ENCODE peak calls at places on chromosome X, in five cellular contexts. One of them, this sample, is unnamed.

GRCh38 chrX:104195489-104196084 is 29.3 kb downstream of the FAM199X start:
- DNase-seq in activated T-helper 1 cell treated with anti-CD3 and anti-CD28 coated beads, Interleukin-12 subunit alpha, Interleukin-12 subunit beta, Interleukin-2, Interleukin-4 antibody, amounts not matched to agents 30 ng/mL and 10 ng/mL and 1 ng/mL, durations not matched to agents 14 hours and 24 hours and 36 hours: no peak
- DNase-seq in iris pigment epithelial cell: peak
- DNase-seq in cerebellar cortex: peak
- DNase-seq in stimulated activated CD8-positive, alpha-beta memory T cell treated with anti-CD3 and anti-CD28 coated beads, Interleukin-7, amount 100 ng/mL, for 1 hour: no peak
- DNase-seq in this sample: no peak

GRCh38 chrX:13685126-13685763 is 3.7 kb upstream of the RAB9A start:
- DNase-seq in activated T-helper 1 cell treated with anti-CD3 and anti-CD28 coated beads, Interleukin-12 subunit alpha, Interleukin-12 subunit beta, Interleukin-2, Interleukin-4 antibody, amounts not matched to agents 30 ng/mL and 10 ng/mL and 1 ng/mL, durations not matched to agents 14 hours and 24 hours and 36 hours: no peak
- DNase-seq in iris pigment epithelial cell: peak
- DNase-seq in cerebellar cortex: no peak
- DNase-seq in stimulated activated CD8-positive, alpha-beta memory T cell treated with anti-CD3 and anti-CD28 coated beads, Interleukin-7, amount 100 ng/mL, for 1 hour: no peak
- DNase-seq in this sample: no peak

GRCh38 chrX:37672563-37672962 is 13.0 kb upstream of the XK start:
- DNase-seq in activated T-helper 1 cell treated with anti-CD3 and anti-CD28 coated beads, Interleukin-12 subunit alpha, Interleukin-12 subunit beta, Interleukin-2, Interleukin-4 antibody, amounts not matched to agents 30 ng/mL and 10 ng/mL and 1 ng/mL, durations not matched to agents 14 hours and 24 hours and 36 hours: no peak
- DNase-seq in iris pigment epithelial cell: no peak
- DNase-seq in cerebellar cortex: no peak
- DNase-seq in stimulated activated CD8-positive, alpha-beta memory T cell treated with anti-CD3 and anti-CD28 coated beads, Interleukin-7, amount 100 ng/mL, for 1 hour: no peak
- DNase-seq in this sample: no peak

GRCh38 chrX:136047001-136047642 is 61.9 kb downstream of the SLC9A6 start:
- DNase-seq in activated T-helper 1 cell treated with anti-CD3 and anti-CD28 coated beads, Interleukin-12 subunit alpha, Interleukin-12 subunit beta, Interleukin-2, Interleukin-4 antibody, amounts not matched to agents 30 ng/mL and 10 ng/mL and 1 ng/mL, durations not matched to agents 14 hours and 24 hours and 36 hours: no peak
- DNase-seq in iris pigment epithelial cell: no peak
- DNase-seq in cerebellar cortex: no peak
- DNase-seq in stimulated activated CD8-positive, alpha-beta memory T cell treated with anti-CD3 and anti-CD28 coated beads, Interleukin-7, amount 100 ng/mL, for 1 hour: no peak
- DNase-seq in this sample: no peak

GRCh38 chrX:115378471-115378870 is 89.0 kb downstream of the LUZP4 start:
- DNase-seq in activated T-helper 1 cell treated with anti-CD3 and anti-CD28 coated beads, Interleukin-12 subunit alpha, Interleukin-12 subunit beta, Interleukin-2, Interleukin-4 antibody, amounts not matched to agents 30 ng/mL and 10 ng/mL and 1 ng/mL, durations not matched to agents 14 hours and 24 hours and 36 hours: no peak
- DNase-seq in iris pigment epithelial cell: peak
- DNase-seq in cerebellar cortex: no peak
- DNase-seq in stimulated activated CD8-positive, alpha-beta memory T cell treated with anti-CD3 and anti-CD28 coated beads, Interleukin-7, amount 100 ng/mL, for 1 hour: no peak
- DNase-seq in this sample: no peak

GRCh38 chrX:132023896-132024386 is 839 bp downstream of the STK26 start:
- DNase-seq in activated T-helper 1 cell treated with anti-CD3 and anti-CD28 coated beads, Interleukin-12 subunit alpha, Interleukin-12 subunit beta, Interleukin-2, Interleukin-4 antibody, amounts not matched to agents 30 ng/mL and 10 ng/mL and 1 ng/mL, durations not matched to agents 14 hours and 24 hours and 36 hours: peak
- DNase-seq in iris pigment epithelial cell: no peak
- DNase-seq in cerebellar cortex: no peak
- DNase-seq in stimulated activated CD8-positive, alpha-beta memory T cell treated with anti-CD3 and anti-CD28 coated beads, Interleukin-7, amount 100 ng/mL, for 1 hour: no peak
- DNase-seq in this sample: peak

GRCh38 chrX:124488412-124489161 is 142.2 kb downstream of the SH2D1A start:
- DNase-seq in activated T-helper 1 cell treated with anti-CD3 and anti-CD28 coated beads, Interleukin-12 subunit alpha, Interleukin-12 subunit beta, Interleukin-2, Interleukin-4 antibody, amounts not matched to agents 30 ng/mL and 10 ng/mL and 1 ng/mL, durations not matched to agents 14 hours and 24 hours and 36 hours: no peak
- DNase-seq in iris pigment epithelial cell: no peak
- DNase-seq in cerebellar cortex: no peak
- DNase-seq in stimulated activated CD8-positive, alpha-beta memory T cell treated with anti-CD3 and anti-CD28 coated beads, Interleukin-7, amount 100 ng/mL, for 1 hour: no peak
- DNase-seq in this sample: no peak

GRCh38 chrX:80550722-80551121 is 130.5 kb downstream of the TENT5D start:
- DNase-seq in activated T-helper 1 cell treated with anti-CD3 and anti-CD28 coated beads, Interleukin-12 subunit alpha, Interleukin-12 subunit beta, Interleukin-2, Interleukin-4 antibody, amounts not matched to agents 30 ng/mL and 10 ng/mL and 1 ng/mL, durations not matched to agents 14 hours and 24 hours and 36 hours: no peak
- DNase-seq in iris pigment epithelial cell: no peak
- DNase-seq in cerebellar cortex: no peak
- DNase-seq in stimulated activated CD8-positive, alpha-beta memory T cell treated with anti-CD3 and anti-CD28 coated beads, Interleukin-7, amount 100 ng/mL, for 1 hour: no peak
- DNase-seq in this sample: no peak

GRCh38 chrX:23334871-23335599 is 386 bp downstream of the PTCHD1 start:
- DNase-seq in activated T-helper 1 cell treated with anti-CD3 and anti-CD28 coated beads, Interleukin-12 subunit alpha, Interleukin-12 subunit beta, Interleukin-2, Interleukin-4 antibody, amounts not matched to agents 30 ng/mL and 10 ng/mL and 1 ng/mL, durations not matched to agents 14 hours and 24 hours and 36 hours: no peak
- DNase-seq in iris pigment epithelial cell: no peak
- DNase-seq in cerebellar cortex: peak
- DNase-seq in stimulated activated CD8-positive, alpha-beta memory T cell treated with anti-CD3 and anti-CD28 coated beads, Interleukin-7, amount 100 ng/mL, for 1 hour: no peak
- DNase-seq in this sample: no peak

GRCh38 chrX:153909024-153909979 is 4.8 kb downstream of the AVPR2 start:
- DNase-seq in activated T-helper 1 cell treated with anti-CD3 and anti-CD28 coated beads, Interleukin-12 subunit alpha, Interleukin-12 subunit beta, Interleukin-2, Interleukin-4 antibody, amounts not matched to agents 30 ng/mL and 10 ng/mL and 1 ng/mL, durations not matched to agents 14 hours and 24 hours and 36 hours: no peak
- DNase-seq in iris pigment epithelial cell: no peak
- DNase-seq in cerebellar cortex: peak
- DNase-seq in stimulated activated CD8-positive, alpha-beta memory T cell treated with anti-CD3 and anti-CD28 coated beads, Interleukin-7, amount 100 ng/mL, for 1 hour: no peak
- DNase-seq in this sample: no peak

GRCh38 chrX:39289827-39290226 is 488.6 kb downstream of the MID1IP1 start:
- DNase-seq in activated T-helper 1 cell treated with anti-CD3 and anti-CD28 coated beads, Interleukin-12 subunit alpha, Interleukin-12 subunit beta, Interleukin-2, Interleukin-4 antibody, amounts not matched to agents 30 ng/mL and 10 ng/mL and 1 ng/mL, durations not matched to agents 14 hours and 24 hours and 36 hours: no peak
- DNase-seq in iris pigment epithelial cell: no peak
- DNase-seq in cerebellar cortex: no peak
- DNase-seq in stimulated activated CD8-positive, alpha-beta memory T cell treated with anti-CD3 and anti-CD28 coated beads, Interleukin-7, amount 100 ng/mL, for 1 hour: no peak
- DNase-seq in this sample: no peak

GRCh38 chrX:139831689-139832456 is 101.0 kb downstream of the ATP11C start:
- DNase-seq in activated T-helper 1 cell treated with anti-CD3 and anti-CD28 coated beads, Interleukin-12 subunit alpha, Interleukin-12 subunit beta, Interleukin-2, Interleukin-4 antibody, amounts not matched to agents 30 ng/mL and 10 ng/mL and 1 ng/mL, durations not matched to agents 14 hours and 24 hours and 36 hours: no peak
- DNase-seq in iris pigment epithelial cell: peak
- DNase-seq in cerebellar cortex: no peak
- DNase-seq in stimulated activated CD8-positive, alpha-beta memory T cell treated with anti-CD3 and anti-CD28 coated beads, Interleukin-7, amount 100 ng/mL, for 1 hour: no peak
- DNase-seq in this sample: no peak

GRCh38 chrX:110042521-110042920 is 39.6 kb downstream of the TMEM164 start:
- DNase-seq in activated T-helper 1 cell treated with anti-CD3 and anti-CD28 coated beads, Interleukin-12 subunit alpha, Interleukin-12 subunit beta, Interleukin-2, Interleukin-4 antibody, amounts not matched to agents 30 ng/mL and 10 ng/mL and 1 ng/mL, durations not matched to agents 14 hours and 24 hours and 36 hours: no peak
- DNase-seq in iris pigment epithelial cell: peak
- DNase-seq in cerebellar cortex: no peak
- DNase-seq in stimulated activated CD8-positive, alpha-beta memory T cell treated with anti-CD3 and anti-CD28 coated beads, Interleukin-7, amount 100 ng/mL, for 1 hour: no peak
- DNase-seq in this sample: no peak

GRCh38 chrX:77694491-77694890 is 91.5 kb downstream of the ATRX start:
- DNase-seq in activated T-helper 1 cell treated with anti-CD3 and anti-CD28 coated beads, Interleukin-12 subunit alpha, Interleukin-12 subunit beta, Interleukin-2, Interleukin-4 antibody, amounts not matched to agents 30 ng/mL and 10 ng/mL and 1 ng/mL, durations not matched to agents 14 hours and 24 hours and 36 hours: no peak
- DNase-seq in iris pigment epithelial cell: no peak
- DNase-seq in cerebellar cortex: no peak
- DNase-seq in stimulated activated CD8-positive, alpha-beta memory T cell treated with anti-CD3 and anti-CD28 coated beads, Interleukin-7, amount 100 ng/mL, for 1 hour: no peak
- DNase-seq in this sample: no peak

GRCh38 chrX:150936556-150936955 is 38.1 kb upstream of the CD99L2 start:
- DNase-seq in activated T-helper 1 cell treated with anti-CD3 and anti-CD28 coated beads, Interleukin-12 subunit alpha, Interleukin-12 subunit beta, Interleukin-2, Interleukin-4 antibody, amounts not matched to agents 30 ng/mL and 10 ng/mL and 1 ng/mL, durations not matched to agents 14 hours and 24 hours and 36 hours: no peak
- DNase-seq in iris pigment epithelial cell: no peak
- DNase-seq in cerebellar cortex: no peak
- DNase-seq in stimulated activated CD8-positive, alpha-beta memory T cell treated with anti-CD3 and anti-CD28 coated beads, Interleukin-7, amount 100 ng/mL, for 1 hour: no peak
- DNase-seq in this sample: no peak

GRCh38 chrX:122094611-122095010 is 1047.2 kb downstream of the GLUD2 start:
- DNase-seq in activated T-helper 1 cell treated with anti-CD3 and anti-CD28 coated beads, Interleukin-12 subunit alpha, Interleukin-12 subunit beta, Interleukin-2, Interleukin-4 antibody, amounts not matched to agents 30 ng/mL and 10 ng/mL and 1 ng/mL, durations not matched to agents 14 hours and 24 hours and 36 hours: no peak
- DNase-seq in iris pigment epithelial cell: peak
- DNase-seq in cerebellar cortex: no peak
- DNase-seq in stimulated activated CD8-positive, alpha-beta memory T cell treated with anti-CD3 and anti-CD28 coated beads, Interleukin-7, amount 100 ng/mL, for 1 hour: no peak
- DNase-seq in this sample: no peak

GRCh38 chrX:136055651-136056221 is 70.5 kb downstream of the SLC9A6 start:
- DNase-seq in activated T-helper 1 cell treated with anti-CD3 and anti-CD28 coated beads, Interleukin-12 subunit alpha, Interleukin-12 subunit beta, Interleukin-2, Interleukin-4 antibody, amounts not matched to agents 30 ng/mL and 10 ng/mL and 1 ng/mL, durations not matched to agents 14 hours and 24 hours and 36 hours: no peak
- DNase-seq in iris pigment epithelial cell: peak
- DNase-seq in cerebellar cortex: no peak
- DNase-seq in stimulated activated CD8-positive, alpha-beta memory T cell treated with anti-CD3 and anti-CD28 coated beads, Interleukin-7, amount 100 ng/mL, for 1 hour: no peak
- DNase-seq in this sample: no peak

GRCh38 chrX:107562482-107562881 is 65.8 kb upstream of the PRPS1 start:
- DNase-seq in activated T-helper 1 cell treated with anti-CD3 and anti-CD28 coated beads, Interleukin-12 subunit alpha, Interleukin-12 subunit beta, Interleukin-2, Interleukin-4 antibody, amounts not matched to agents 30 ng/mL and 10 ng/mL and 1 ng/mL, durations not matched to agents 14 hours and 24 hours and 36 hours: no peak
- DNase-seq in iris pigment epithelial cell: peak
- DNase-seq in cerebellar cortex: no peak
- DNase-seq in stimulated activated CD8-positive, alpha-beta memory T cell treated with anti-CD3 and anti-CD28 coated beads, Interleukin-7, amount 100 ng/mL, for 1 hour: no peak
- DNase-seq in this sample: no peak

GRCh38 chrX:108699368-108699767 is 37.0 kb downstream of the IRS4 start:
- DNase-seq in activated T-helper 1 cell treated with anti-CD3 and anti-CD28 coated beads, Interleukin-12 subunit alpha, Interleukin-12 subunit beta, Interleukin-2, Interleukin-4 antibody, amounts not matched to agents 30 ng/mL and 10 ng/mL and 1 ng/mL, durations not matched to agents 14 hours and 24 hours and 36 hours: no peak
- DNase-seq in iris pigment epithelial cell: peak
- DNase-seq in cerebellar cortex: peak
- DNase-seq in stimulated activated CD8-positive, alpha-beta memory T cell treated with anti-CD3 and anti-CD28 coated beads, Interleukin-7, amount 100 ng/mL, for 1 hour: no peak
- DNase-seq in this sample: no peak

GRCh38 chrX:130212371-130212770 is 40.6 kb downstream of the RAB33A start:
- DNase-seq in activated T-helper 1 cell treated with anti-CD3 and anti-CD28 coated beads, Interleukin-12 subunit alpha, Interleukin-12 subunit beta, Interleukin-2, Interleukin-4 antibody, amounts not matched to agents 30 ng/mL and 10 ng/mL and 1 ng/mL, durations not matched to agents 14 hours and 24 hours and 36 hours: no peak
- DNase-seq in iris pigment epithelial cell: no peak
- DNase-seq in cerebellar cortex: no peak
- DNase-seq in stimulated activated CD8-positive, alpha-beta memory T cell treated with anti-CD3 and anti-CD28 coated beads, Interleukin-7, amount 100 ng/mL, for 1 hour: no peak
- DNase-seq in this sample: no peak

GRCh38 chrX:19568422-19568821 is 53.1 kb upstream of the MAP3K15 start:
- DNase-seq in activated T-helper 1 cell treated with anti-CD3 and anti-CD28 coated beads, Interleukin-12 subunit alpha, Interleukin-12 subunit beta, Interleukin-2, Interleukin-4 antibody, amounts not matched to agents 30 ng/mL and 10 ng/mL and 1 ng/mL, durations not matched to agents 14 hours and 24 hours and 36 hours: no peak
- DNase-seq in iris pigment epithelial cell: no peak
- DNase-seq in cerebellar cortex: no peak
- DNase-seq in stimulated activated CD8-positive, alpha-beta memory T cell treated with anti-CD3 and anti-CD28 coated beads, Interleukin-7, amount 100 ng/mL, for 1 hour: no peak
- DNase-seq in this sample: no peak

GRCh38 chrX:40526412-40526811 is 54.4 kb upstream of the ATP6AP2 start:
- DNase-seq in activated T-helper 1 cell treated with anti-CD3 and anti-CD28 coated beads, Interleukin-12 subunit alpha, Interleukin-12 subunit beta, Interleukin-2, Interleukin-4 antibody, amounts not matched to agents 30 ng/mL and 10 ng/mL and 1 ng/mL, durations not matched to agents 14 hours and 24 hours and 36 hours: no peak
- DNase-seq in iris pigment epithelial cell: no peak
- DNase-seq in cerebellar cortex: no peak
- DNase-seq in stimulated activated CD8-positive, alpha-beta memory T cell treated with anti-CD3 and anti-CD28 coated beads, Interleukin-7, amount 100 ng/mL, for 1 hour: no peak
- DNase-seq in this sample: no peak

GRCh38 chrX:110915120-110915519 is 119.5 kb upstream of the CHRDL1 start:
- DNase-seq in activated T-helper 1 cell treated with anti-CD3 and anti-CD28 coated beads, Interleukin-12 subunit alpha, Interleukin-12 subunit beta, Interleukin-2, Interleukin-4 antibody, amounts not matched to agents 30 ng/mL and 10 ng/mL and 1 ng/mL, durations not matched to agents 14 hours and 24 hours and 36 hours: no peak
- DNase-seq in iris pigment epithelial cell: peak
- DNase-seq in cerebellar cortex: no peak
- DNase-seq in stimulated activated CD8-positive, alpha-beta memory T cell treated with anti-CD3 and anti-CD28 coated beads, Interleukin-7, amount 100 ng/mL, for 1 hour: no peak
- DNase-seq in this sample: no peak

GRCh38 chrX:42530027-42530426 is 247.9 kb downstream of the PPP1R2C start:
- DNase-seq in activated T-helper 1 cell treated with anti-CD3 and anti-CD28 coated beads, Interleukin-12 subunit alpha, Interleukin-12 subunit beta, Interleukin-2, Interleukin-4 antibody, amounts not matched to agents 30 ng/mL and 10 ng/mL and 1 ng/mL, durations not matched to agents 14 hours and 24 hours and 36 hours: no peak
- DNase-seq in iris pigment epithelial cell: peak
- DNase-seq in cerebellar cortex: no peak
- DNase-seq in stimulated activated CD8-positive, alpha-beta memory T cell treated with anti-CD3 and anti-CD28 coated beads, Interleukin-7, amount 100 ng/mL, for 1 hour: no peak
- DNase-seq in this sample: no peak

GRCh38 chrX:132266583-132267355 is 47.5 kb upstream of the RAP2C start:
- DNase-seq in activated T-helper 1 cell treated with anti-CD3 and anti-CD28 coated beads, Interleukin-12 subunit alpha, Interleukin-12 subunit beta, Interleukin-2, Interleukin-4 antibody, amounts not matched to agents 30 ng/mL and 10 ng/mL and 1 ng/mL, durations not matched to agents 14 hours and 24 hours and 36 hours: no peak
- DNase-seq in iris pigment epithelial cell: peak
- DNase-seq in cerebellar cortex: no peak
- DNase-seq in stimulated activated CD8-positive, alpha-beta memory T cell treated with anti-CD3 and anti-CD28 coated beads, Interleukin-7, amount 100 ng/mL, for 1 hour: no peak
- DNase-seq in this sample: no peak

GRCh38 chrX:148929686-148930085 is 429.3 kb downstream of the AFF2 start:
- DNase-seq in activated T-helper 1 cell treated with anti-CD3 and anti-CD28 coated beads, Interleukin-12 subunit alpha, Interleukin-12 subunit beta, Interleukin-2, Interleukin-4 antibody, amounts not matched to agents 30 ng/mL and 10 ng/mL and 1 ng/mL, durations not matched to agents 14 hours and 24 hours and 36 hours: no peak
- DNase-seq in iris pigment epithelial cell: peak
- DNase-seq in cerebellar cortex: no peak
- DNase-seq in stimulated activated CD8-positive, alpha-beta memory T cell treated with anti-CD3 and anti-CD28 coated beads, Interleukin-7, amount 100 ng/mL, for 1 hour: no peak
- DNase-seq in this sample: no peak

GRCh38 chrX:120305531-120306145 is 5.6 kb downstream of the TMEM255A start:
- DNase-seq in activated T-helper 1 cell treated with anti-CD3 and anti-CD28 coated beads, Interleukin-12 subunit alpha, Interleukin-12 subunit beta, Interleukin-2, Interleukin-4 antibody, amounts not matched to agents 30 ng/mL and 10 ng/mL and 1 ng/mL, durations not matched to agents 14 hours and 24 hours and 36 hours: no peak
- DNase-seq in iris pigment epithelial cell: no peak
- DNase-seq in cerebellar cortex: no peak
- DNase-seq in stimulated activated CD8-positive, alpha-beta memory T cell treated with anti-CD3 and anti-CD28 coated beads, Interleukin-7, amount 100 ng/mL, for 1 hour: no peak
- DNase-seq in this sample: no peak

GRCh38 chrX:7086384-7086783 is 61.1 kb upstream of the STS start:
- DNase-seq in activated T-helper 1 cell treated with anti-CD3 and anti-CD28 coated beads, Interleukin-12 subunit alpha, Interleukin-12 subunit beta, Interleukin-2, Interleukin-4 antibody, amounts not matched to agents 30 ng/mL and 10 ng/mL and 1 ng/mL, durations not matched to agents 14 hours and 24 hours and 36 hours: no peak
- DNase-seq in iris pigment epithelial cell: no peak
- DNase-seq in cerebellar cortex: no peak
- DNase-seq in stimulated activated CD8-positive, alpha-beta memory T cell treated with anti-CD3 and anti-CD28 coated beads, Interleukin-7, amount 100 ng/mL, for 1 hour: no peak
- DNase-seq in this sample: no peak

GRCh38 chrX:46628406-46629371 is 55.1 kb downstream of the CHST7 start:
- DNase-seq in activated T-helper 1 cell treated with anti-CD3 and anti-CD28 coated beads, Interleukin-12 subunit alpha, Interleukin-12 subunit beta, Interleukin-2, Interleukin-4 antibody, amounts not matched to agents 30 ng/mL and 10 ng/mL and 1 ng/mL, durations not matched to agents 14 hours and 24 hours and 36 hours: no peak
- DNase-seq in iris pigment epithelial cell: peak
- DNase-seq in cerebellar cortex: no peak
- DNase-seq in stimulated activated CD8-positive, alpha-beta memory T cell treated with anti-CD3 and anti-CD28 coated beads, Interleukin-7, amount 100 ng/mL, for 1 hour: no peak
- DNase-seq in this sample: peak

GRCh38 chrX:117743469-117744251 is 372.9 kb downstream of the KLHL13 start:
- DNase-seq in activated T-helper 1 cell treated with anti-CD3 and anti-CD28 coated beads, Interleukin-12 subunit alpha, Interleukin-12 subunit beta, Interleukin-2, Interleukin-4 antibody, amounts not matched to agents 30 ng/mL and 10 ng/mL and 1 ng/mL, durations not matched to agents 14 hours and 24 hours and 36 hours: no peak
- DNase-seq in iris pigment epithelial cell: peak
- DNase-seq in cerebellar cortex: no peak
- DNase-seq in stimulated activated CD8-positive, alpha-beta memory T cell treated with anti-CD3 and anti-CD28 coated beads, Interleukin-7, amount 100 ng/mL, for 1 hour: no peak
- DNase-seq in this sample: no peak

GRCh38 chrX:127128282-127128681 is 308.8 kb downstream of the PRR32 start:
- DNase-seq in activated T-helper 1 cell treated with anti-CD3 and anti-CD28 coated beads, Interleukin-12 subunit alpha, Interleukin-12 subunit beta, Interleukin-2, Interleukin-4 antibody, amounts not matched to agents 30 ng/mL and 10 ng/mL and 1 ng/mL, durations not matched to agents 14 hours and 24 hours and 36 hours: no peak
- DNase-seq in iris pigment epithelial cell: no peak
- DNase-seq in cerebellar cortex: no peak
- DNase-seq in stimulated activated CD8-positive, alpha-beta memory T cell treated with anti-CD3 and anti-CD28 coated beads, Interleukin-7, amount 100 ng/mL, for 1 hour: no peak
- DNase-seq in this sample: no peak

GRCh38 chrX:9730078-9730477 is 35.6 kb downstream of the GPR143 start:
- DNase-seq in activated T-helper 1 cell treated with anti-CD3 and anti-CD28 coated beads, Interleukin-12 subunit alpha, Interleukin-12 subunit beta, Interleukin-2, Interleukin-4 antibody, amounts not matched to agents 30 ng/mL and 10 ng/mL and 1 ng/mL, durations not matched to agents 14 hours and 24 hours and 36 hours: no peak
- DNase-seq in iris pigment epithelial cell: no peak
- DNase-seq in cerebellar cortex: no peak
- DNase-seq in stimulated activated CD8-positive, alpha-beta memory T cell treated with anti-CD3 and anti-CD28 coated beads, Interleukin-7, amount 100 ng/mL, for 1 hour: no peak
- DNase-seq in this sample: no peak

GRCh38 chrX:155923200-155923599 is 42.1 kb downstream of the VAMP7 start:
- DNase-seq in activated T-helper 1 cell treated with anti-CD3 and anti-CD28 coated beads, Interleukin-12 subunit alpha, Interleukin-12 subunit beta, Interleukin-2, Interleukin-4 antibody, amounts not matched to agents 30 ng/mL and 10 ng/mL and 1 ng/mL, durations not matched to agents 14 hours and 24 hours and 36 hours: no peak
- DNase-seq in iris pigment epithelial cell: no peak
- DNase-seq in cerebellar cortex: no peak
- DNase-seq in stimulated activated CD8-positive, alpha-beta memory T cell treated with anti-CD3 and anti-CD28 coated beads, Interleukin-7, amount 100 ng/mL, for 1 hour: no peak
- DNase-seq in this sample: no peak

GRCh38 chrX:1496076-1496475 is 40.9 kb downstream of the P2RY8 start:
- DNase-seq in activated T-helper 1 cell treated with anti-CD3 and anti-CD28 coated beads, Interleukin-12 subunit alpha, Interleukin-12 subunit beta, Interleukin-2, Interleukin-4 antibody, amounts not matched to agents 30 ng/mL and 10 ng/mL and 1 ng/mL, durations not matched to agents 14 hours and 24 hours and 36 hours: no peak
- DNase-seq in iris pigment epithelial cell: no peak
- DNase-seq in cerebellar cortex: no peak
- DNase-seq in stimulated activated CD8-positive, alpha-beta memory T cell treated with anti-CD3 and anti-CD28 coated beads, Interleukin-7, amount 100 ng/mL, for 1 hour: no peak
- DNase-seq in this sample: no peak

GRCh38 chrX:16512401-16512776 is 137.6 kb upstream of the S100G start:
- DNase-seq in activated T-helper 1 cell treated with anti-CD3 and anti-CD28 coated beads, Interleukin-12 subunit alpha, Interleukin-12 subunit beta, Interleukin-2, Interleukin-4 antibody, amounts not matched to agents 30 ng/mL and 10 ng/mL and 1 ng/mL, durations not matched to agents 14 hours and 24 hours and 36 hours: no peak
- DNase-seq in iris pigment epithelial cell: no peak
- DNase-seq in cerebellar cortex: no peak
- DNase-seq in stimulated activated CD8-positive, alpha-beta memory T cell treated with anti-CD3 and anti-CD28 coated beads, Interleukin-7, amount 100 ng/mL, for 1 hour: no peak
- DNase-seq in this sample: no peak

GRCh38 chrX:115547448-115547847 is 13.5 kb upstream of the PLS3 start:
- DNase-seq in activated T-helper 1 cell treated with anti-CD3 and anti-CD28 coated beads, Interleukin-12 subunit alpha, Interleukin-12 subunit beta, Interleukin-2, Interleukin-4 antibody, amounts not matched to agents 30 ng/mL and 10 ng/mL and 1 ng/mL, durations not matched to agents 14 hours and 24 hours and 36 hours: no peak
- DNase-seq in iris pigment epithelial cell: no peak
- DNase-seq in cerebellar cortex: no peak
- DNase-seq in stimulated activated CD8-positive, alpha-beta memory T cell treated with anti-CD3 and anti-CD28 coated beads, Interleukin-7, amount 100 ng/mL, for 1 hour: no peak
- DNase-seq in this sample: no peak

GRCh38 chrX:31524182-31524581 is 452.3 kb upstream of the FTHL17 start:
- DNase-seq in activated T-helper 1 cell treated with anti-CD3 and anti-CD28 coated beads, Interleukin-12 subunit alpha, Interleukin-12 subunit beta, Interleukin-2, Interleukin-4 antibody, amounts not matched to agents 30 ng/mL and 10 ng/mL and 1 ng/mL, durations not matched to agents 14 hours and 24 hours and 36 hours: no peak
- DNase-seq in iris pigment epithelial cell: no peak
- DNase-seq in cerebellar cortex: no peak
- DNase-seq in stimulated activated CD8-positive, alpha-beta memory T cell treated with anti-CD3 and anti-CD28 coated beads, Interleukin-7, amount 100 ng/mL, for 1 hour: no peak
- DNase-seq in this sample: no peak

GRCh38 chrX:89033723-89034122 is 286.7 kb downstream of the CPXCR1 start:
- DNase-seq in activated T-helper 1 cell treated with anti-CD3 and anti-CD28 coated beads, Interleukin-12 subunit alpha, Interleukin-12 subunit beta, Interleukin-2, Interleukin-4 antibody, amounts not matched to agents 30 ng/mL and 10 ng/mL and 1 ng/mL, durations not matched to agents 14 hours and 24 hours and 36 hours: no peak
- DNase-seq in iris pigment epithelial cell: no peak
- DNase-seq in cerebellar cortex: no peak
- DNase-seq in stimulated activated CD8-positive, alpha-beta memory T cell treated with anti-CD3 and anti-CD28 coated beads, Interleukin-7, amount 100 ng/mL, for 1 hour: no peak
- DNase-seq in this sample: no peak